ENCODE peak calls at places on chromosomes 12 and 14, in eight cellular contexts. One of them, this sample, is unnamed. For H3K4me1, the result is how much of the 10 kb centered on the place peaks cover.

GRCh38 chr14:67883717-67884116 is 64.1 kb downstream of the RAD51B start:
- DNase-seq in astrocyte: no peak
- DNase-seq in transverse colon: no peak
- DNase-seq in PC-9: no peak
- DNase-seq in stomach: no peak
- DNase-seq in PC-3: peak
- DNase-seq in sigmoid colon: no peak
- DNase-seq in hepatocyte: no peak
- DNase-seq in this sample: no peak

GRCh38 chr12:105910030-105910429 is 228.7 kb downstream of the NUAK1 start:
- DNase-seq in PC-9: no peak
- DNase-seq in astrocyte: peak
- DNase-seq in sigmoid colon: no peak
- DNase-seq in stomach: no peak
- DNase-seq in transverse colon: no peak
- DNase-seq in hepatocyte: no peak
- DNase-seq in PC-3: no peak
- DNase-seq in this sample: no peak

GRCh38 chr14:97948841-97949240 is 1151.7 kb downstream of the VRK1 start:
- DNase-seq in sigmoid colon: no peak
- DNase-seq in astrocyte: no peak
- DNase-seq in stomach: no peak
- DNase-seq in hepatocyte: no peak
- DNase-seq in PC-3: no peak
- DNase-seq in transverse colon: no peak
- DNase-seq in PC-9: no peak
- DNase-seq in this sample: no peak

GRCh38 chr14:54348923-54349615 is 47.7 kb upstream of the CDKN3 start:
- DNase-seq in transverse colon: no peak
- DNase-seq in hepatocyte: no peak
- DNase-seq in astrocyte: peak
- DNase-seq in sigmoid colon: peak
- DNase-seq in PC-3: no peak
- DNase-seq in PC-9: no peak
- DNase-seq in stomach: no peak
- DNase-seq in this sample: no peak

GRCh38 chr12:1827806-1828805 is 7.7 kb downstream of the LRTM2 start:
- DNase-seq in astrocyte: no peak
- DNase-seq in PC-3: no peak
- DNase-seq in stomach: no peak
- DNase-seq in hepatocyte: no peak
- DNase-seq in transverse colon: no peak
- DNase-seq in PC-9: no peak
- DNase-seq in sigmoid colon: peak
- DNase-seq in this sample: no peak

GRCh38 chr14:76763362-76764041 is 2.2 kb downstream of the VASH1 start:
- DNase-seq in PC-9: no peak
- DNase-seq in stomach: no peak
- DNase-seq in hepatocyte: no peak
- DNase-seq in astrocyte: peak
- DNase-seq in sigmoid colon: no peak
- DNase-seq in PC-3: no peak
- DNase-seq in transverse colon: no peak
- DNase-seq in this sample: peak

GRCh38 chr14:51677276-51677675 is 25.6 kb downstream of the FRMD6 start:
- DNase-seq in PC-3: no peak
- DNase-seq in hepatocyte: no peak
- DNase-seq in transverse colon: no peak
- DNase-seq in stomach: no peak
- DNase-seq in astrocyte: peak
- DNase-seq in sigmoid colon: no peak
- DNase-seq in PC-9: no peak
- DNase-seq in this sample: no peak

GRCh38 chr12:8018666-8019581 is 13.6 kb upstream of the FOXJ2 start:
- DNase-seq in PC-9: peak
- DNase-seq in hepatocyte: no peak
- DNase-seq in PC-3: no peak
- DNase-seq in transverse colon: no peak
- DNase-seq in sigmoid colon: no peak
- DNase-seq in astrocyte: no peak
- DNase-seq in stomach: no peak
- DNase-seq in this sample: no peak

GRCh38 chr14:90795744-90796143 is 20.5 kb downstream of the TTC7B start:
- DNase-seq in sigmoid colon: no peak
- DNase-seq in PC-3: peak
- DNase-seq in stomach: no peak
- DNase-seq in astrocyte: peak
- DNase-seq in PC-9: no peak
- DNase-seq in hepatocyte: no peak
- DNase-seq in transverse colon: no peak
- DNase-seq in this sample: no peak

GRCh38 chr14:103058209-103059055 is 1.1 kb upstream of the CDC42BPB start:
- DNase-seq in hepatocyte: peak
- DNase-seq in sigmoid colon: peak
- DNase-seq in transverse colon: no peak
- DNase-seq in PC-9: no peak
- DNase-seq in PC-3: peak
- DNase-seq in stomach: no peak
- DNase-seq in astrocyte: no peak
- DNase-seq in this sample: no peak
- H3K4me3 ChIP-seq in hepatocyte: peak
- H3K4me3 ChIP-seq in sigmoid colon: peak
- H3K4me3 ChIP-seq in transverse colon: peak
- H3K4me3 ChIP-seq in PC-9: peak
- H3K4me3 ChIP-seq in PC-3: peak
- H3K4me3 ChIP-seq in stomach: peak
- H3K4me3 ChIP-seq in astrocyte: peak
- H3K4me3 ChIP-seq in this sample: peak

DNA sequence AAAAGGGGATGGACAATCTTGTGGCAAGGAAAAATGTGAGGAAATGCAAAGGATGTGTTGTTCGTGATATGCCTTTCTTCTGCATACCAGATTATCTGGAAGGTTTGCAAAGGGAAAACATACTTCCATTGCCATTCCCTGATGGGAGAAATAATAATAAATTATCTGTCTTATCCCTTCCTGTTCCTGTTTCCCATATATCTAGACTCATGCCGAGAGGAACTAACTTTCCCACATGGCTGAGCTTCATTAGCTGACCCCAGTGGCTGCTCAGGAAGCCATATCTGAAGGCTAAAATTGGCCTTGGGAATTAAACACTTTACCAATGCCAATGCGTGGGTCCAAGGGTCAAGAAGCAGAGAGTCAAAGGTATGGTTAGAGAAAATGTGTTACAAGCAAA is 439.8 kb downstream of the MDGA2 start:
- DNase-seq in hepatocyte: no peak
- DNase-seq in astrocyte: no peak
- DNase-seq in transverse colon: no peak
- DNase-seq in sigmoid colon: no peak
- DNase-seq in PC-3: no peak
- DNase-seq in stomach: no peak
- DNase-seq in PC-9: no peak
- DNase-seq in this sample: no peak
- H3K4me1 ChIP-seq in hepatocyte: under half
- H3K4me1 ChIP-seq in astrocyte: under half
- H3K4me1 ChIP-seq in transverse colon: under half
- H3K4me1 ChIP-seq in sigmoid colon: under half
- H3K4me1 ChIP-seq in PC-3: under half
- H3K4me1 ChIP-seq in stomach: under half
- H3K4me1 ChIP-seq in PC-9: under half
- H3K4me1 ChIP-seq in this sample: under half

DNA sequence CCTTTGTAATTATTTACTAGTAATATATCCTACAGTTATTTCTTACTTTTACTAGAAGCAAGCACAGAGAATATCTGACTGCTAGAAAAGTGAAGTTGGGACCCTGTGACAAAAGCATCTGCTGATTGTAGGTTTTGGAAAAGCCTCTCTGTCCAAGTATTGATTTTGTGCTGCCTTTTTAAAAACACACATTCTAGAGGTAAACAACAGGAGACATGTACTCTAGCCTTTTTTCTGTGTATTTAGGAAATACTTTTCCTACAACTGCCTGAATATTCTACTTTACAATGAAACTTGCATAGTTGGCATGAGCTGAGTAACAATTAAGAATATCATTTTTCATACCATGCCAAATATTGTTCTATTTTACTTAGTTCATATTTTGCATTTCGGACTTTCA is 1249.0 kb downstream of the SLC16A7 start:
- DNase-seq in PC-9: no peak
- DNase-seq in astrocyte: no peak
- DNase-seq in hepatocyte: no peak
- DNase-seq in sigmoid colon: no peak
- DNase-seq in transverse colon: no peak
- DNase-seq in stomach: no peak
- DNase-seq in PC-3: no peak
- DNase-seq in this sample: no peak
- H3K4me3 ChIP-seq in PC-9: no peak
- H3K4me3 ChIP-seq in astrocyte: no peak
- H3K4me3 ChIP-seq in hepatocyte: no peak
- H3K4me3 ChIP-seq in sigmoid colon: no peak
- H3K4me3 ChIP-seq in transverse colon: no peak
- H3K4me3 ChIP-seq in stomach: no peak
- H3K4me3 ChIP-seq in PC-3: no peak
- H3K4me3 ChIP-seq in this sample: no peak

DNA sequence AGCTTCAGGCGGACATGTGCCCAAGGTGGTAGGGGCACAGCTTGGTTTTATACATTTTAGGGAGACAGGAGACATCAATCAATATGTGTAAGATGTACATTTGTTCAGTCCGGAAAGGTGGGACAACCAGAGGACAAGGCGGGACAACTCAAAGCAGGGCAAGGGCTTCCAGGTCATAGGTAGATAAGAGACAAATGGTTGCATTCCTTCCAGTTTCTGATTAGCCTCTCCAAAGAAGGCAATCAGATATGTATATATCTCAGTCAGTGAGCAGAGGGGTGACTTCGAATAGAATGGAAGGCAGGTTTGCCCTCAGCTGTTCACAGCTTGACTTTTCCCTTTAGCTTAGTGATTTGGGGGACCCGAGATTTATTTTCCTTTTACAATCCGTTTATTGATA is 7.0 kb upstream of the HSPB8 start:
- DNase-seq in astrocyte: no peak
- DNase-seq in sigmoid colon: no peak
- DNase-seq in transverse colon: no peak
- DNase-seq in stomach: no peak
- DNase-seq in PC-3: no peak
- DNase-seq in PC-9: peak
- DNase-seq in hepatocyte: no peak
- DNase-seq in this sample: no peak
- H3K4me1 ChIP-seq in astrocyte: under half
- H3K4me1 ChIP-seq in sigmoid colon: under half
- H3K4me1 ChIP-seq in transverse colon: under half
- H3K4me1 ChIP-seq in stomach: under half
- H3K4me1 ChIP-seq in PC-3: under half
- H3K4me1 ChIP-seq in PC-9: under half
- H3K4me1 ChIP-seq in hepatocyte: under half
- H3K4me1 ChIP-seq in this sample: under half

GRCh38 chr12:118307069-118307954 is 65.4 kb downstream of the TAOK3 start:
- DNase-seq in sigmoid colon: no peak
- DNase-seq in stomach: no peak
- DNase-seq in transverse colon: no peak
- DNase-seq in astrocyte: peak
- DNase-seq in hepatocyte: no peak
- DNase-seq in PC-3: peak
- DNase-seq in PC-9: peak
- DNase-seq in this sample: no peak
- H3K4me3 ChIP-seq in sigmoid colon: no peak
- H3K4me3 ChIP-seq in stomach: no peak
- H3K4me3 ChIP-seq in transverse colon: no peak
- H3K4me3 ChIP-seq in astrocyte: peak
- H3K4me3 ChIP-seq in hepatocyte: no peak
- H3K4me3 ChIP-seq in PC-3: peak
- H3K4me3 ChIP-seq in PC-9: peak
- H3K4me3 ChIP-seq in this sample: no peak

DNA sequence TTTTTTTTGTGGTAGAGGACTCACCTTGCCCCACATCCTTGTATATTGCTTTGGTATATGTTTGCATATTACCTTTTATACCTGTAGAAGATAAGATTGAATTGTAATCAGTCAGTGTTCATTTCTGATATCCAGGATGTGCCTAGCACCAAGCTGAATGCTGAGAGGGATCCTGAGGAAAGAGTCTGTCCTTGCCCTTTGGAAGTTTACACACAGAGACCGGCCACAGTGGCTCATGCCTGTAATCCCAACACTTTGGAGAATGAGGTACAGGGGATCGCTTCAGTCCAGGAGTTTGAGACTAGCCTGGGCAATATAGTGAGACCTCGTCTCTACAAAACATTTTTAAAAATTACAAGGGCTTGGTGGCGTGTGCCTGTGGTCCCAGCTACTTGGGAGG is 8.4 kb downstream of the ACVR1B start:
- DNase-seq in stomach: no peak
- DNase-seq in PC-9: no peak
- DNase-seq in transverse colon: no peak
- DNase-seq in PC-3: no peak
- DNase-seq in hepatocyte: no peak
- DNase-seq in sigmoid colon: no peak
- DNase-seq in astrocyte: no peak
- DNase-seq in this sample: no peak
- H3K4me1 ChIP-seq in stomach: half or more
- H3K4me1 ChIP-seq in PC-9: under half
- H3K4me1 ChIP-seq in transverse colon: half or more
- H3K4me1 ChIP-seq in PC-3: under half
- H3K4me1 ChIP-seq in hepatocyte: under half
- H3K4me1 ChIP-seq in sigmoid colon: under half
- H3K4me1 ChIP-seq in astrocyte: under half
- H3K4me1 ChIP-seq in this sample: under half

GRCh38 chr14:71713061-71713850 is 219.0 kb upstream of the RGS6 start:
- DNase-seq in PC-9: no peak
- DNase-seq in transverse colon: no peak
- DNase-seq in PC-3: peak
- DNase-seq in astrocyte: no peak
- DNase-seq in hepatocyte: no peak
- DNase-seq in sigmoid colon: no peak
- DNase-seq in stomach: no peak
- DNase-seq in this sample: no peak

GRCh38 chr14:71712478-71712877 is 219.8 kb upstream of the RGS6 start:
- DNase-seq in PC-3: no peak
- DNase-seq in sigmoid colon: no peak
- DNase-seq in hepatocyte: no peak
- DNase-seq in PC-9: no peak
- DNase-seq in transverse colon: no peak
- DNase-seq in stomach: no peak
- DNase-seq in astrocyte: no peak
- DNase-seq in this sample: no peak

GRCh38 chr14:71711131-71711530 is 221.1 kb upstream of the RGS6 start:
- DNase-seq in sigmoid colon: no peak
- DNase-seq in stomach: no peak
- DNase-seq in PC-3: no peak
- DNase-seq in hepatocyte: no peak
- DNase-seq in PC-9: no peak
- DNase-seq in transverse colon: no peak
- DNase-seq in astrocyte: no peak
- DNase-seq in this sample: no peak

GRCh38 chr14:71710001-71710400 is 222.2 kb upstream of the RGS6 start:
- DNase-seq in sigmoid colon: no peak
- DNase-seq in PC-3: no peak
- DNase-seq in PC-9: no peak
- DNase-seq in astrocyte: no peak
- DNase-seq in transverse colon: no peak
- DNase-seq in hepatocyte: no peak
- DNase-seq in stomach: no peak
- DNase-seq in this sample: no peak

GRCh38 chr14:71711619-71712018 is 220.6 kb upstream of the RGS6 start:
- DNase-seq in PC-3: peak
- DNase-seq in PC-9: no peak
- DNase-seq in stomach: no peak
- DNase-seq in transverse colon: no peak
- DNase-seq in astrocyte: peak
- DNase-seq in hepatocyte: peak
- DNase-seq in sigmoid colon: no peak
- DNase-seq in this sample: no peak
- H3K4me3 ChIP-seq in PC-3: no peak
- H3K4me3 ChIP-seq in PC-9: no peak
- H3K4me3 ChIP-seq in stomach: no peak
- H3K4me3 ChIP-seq in transverse colon: no peak
- H3K4me3 ChIP-seq in astrocyte: no peak
- H3K4me3 ChIP-seq in hepatocyte: no peak
- H3K4me3 ChIP-seq in sigmoid colon: no peak
- H3K4me3 ChIP-seq in this sample: no peak